ENCODE peak calls at places on chromosomes 4 and X, in four cellular contexts. A, V, X and C are unnamed samples.

GRCh38 chr4:10806993-10807645 is 122.6 kb upstream of the CLNK start:
- DNase-seq in V (no peak), A (no peak), X (no peak), C (no peak)

GRCh38 chr4:155602351-155603140 is 64.1 kb upstream of the GUCY1A1 start:
- DNase-seq in V (no peak), A (no peak), X (no peak), C (no peak)

GRCh38 chr4:186902361-186902760 is 178.7 kb upstream of the FAT1 start:
- DNase-seq in X (no peak), A (no peak), V (no peak), C (no peak)

GRCh38 chr4:147599764-147600163 is 17.4 kb upstream of the TMEM184C start:
- DNase-seq in A (no peak), V (no peak), X (no peak), C (no peak)

GRCh38 chrX:133435544-133436124 is 20.3 kb upstream of the GPC4 start:
- DNase-seq in X (no peak), A (no peak), V (no peak), C (peak)

GRCh38 chr4:152109585-152110509 is 349.0 kb upstream of the GATB start:
- DNase-seq in X (no peak), V (no peak), A (no peak), C (no peak)

GRCh38 chr4:128155231-128155855 is 94.2 kb downstream of the LARP1B start:
- DNase-seq in V (no peak), A (no peak), X (no peak), C (no peak)

GRCh38 chr4:185298728-185299394 is 89.5 kb downstream of the SNX25 start:
- DNase-seq in A (no peak), V (no peak), X (no peak), C (no peak)

GRCh38 chr4:29549308-29549707 is 1170.9 kb upstream of the PCDH7 start:
- DNase-seq in A (no peak), X (no peak), V (no peak), C (no peak)

GRCh38 chr4:2217726-2218125 is 24.2 kb downstream of the HAUS3 start:
- DNase-seq in V (no peak), X (no peak), A (no peak), C (no peak)

GRCh38 chr4:83046693-83047473 is 11.9 kb downstream of the COPS4 start:
- DNase-seq in A (no peak), X (no peak), V (no peak), C (no peak)

GRCh38 chr4:40357738-40358137 is 22.6 kb downstream of the CHRNA9 start:
- DNase-seq in A (no peak), X (no peak), V (no peak), C (no peak)

GRCh38 chrX:101383679-101384078 is 2.3 kb downstream of the BTK start:
- DNase-seq in A (no peak), X (no peak), V (no peak), C (no peak)

GRCh38 chr4:72701987-72702819 is 133.2 kb upstream of the ADAMTS3 start:
- DNase-seq in V (peak), A (peak), X (no peak), C (peak)

GRCh38 chr4:184417802-184418511 is 56.4 kb downstream of the IRF2 start:
- DNase-seq in A (peak), V (peak), X (no peak), C (peak)

GRCh38 chrX:72029473-72030411 is 102.0 kb downstream of the RTL5 start:
- DNase-seq in V (no peak), X (peak), A (peak), C (peak)

DNA sequence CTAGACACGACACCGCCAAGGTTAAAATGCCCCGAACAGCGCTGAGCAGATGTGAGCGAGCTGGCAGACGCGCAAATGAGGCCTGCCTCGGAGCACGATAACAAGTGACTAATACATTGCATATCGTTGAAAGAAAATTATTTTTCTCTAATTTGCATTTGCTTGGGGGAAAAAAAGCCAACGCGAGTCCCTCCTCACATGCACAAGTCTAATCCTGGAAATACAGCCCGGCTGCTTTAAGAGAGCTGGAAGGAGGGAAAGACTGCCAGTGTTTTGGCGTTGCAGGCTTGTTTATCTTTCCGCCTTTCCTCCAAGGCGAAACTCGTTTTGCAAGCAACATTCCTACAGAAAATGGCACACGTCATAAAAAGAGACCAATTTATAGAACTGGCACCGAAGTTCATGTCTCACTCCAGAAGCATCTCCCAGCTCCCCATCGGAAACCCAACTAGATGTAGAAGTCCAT is 12.6 kb downstream of the BCOR start:
- DNase-seq in A (no peak), X (no peak), V (no peak), C (no peak)
- TF ChIP-seq KDM1A in A (no peak), X (no peak), V (no peak), C (no peak)

GRCh38 chr4:41734366-41734765 is 14.2 kb downstream of the PHOX2B start:
- DNase-seq in A (no peak), V (no peak), X (no peak), C (no peak)
- TF ChIP-seq JUN in A (no peak), V (no peak), X (no peak), C (no peak)

DNA sequence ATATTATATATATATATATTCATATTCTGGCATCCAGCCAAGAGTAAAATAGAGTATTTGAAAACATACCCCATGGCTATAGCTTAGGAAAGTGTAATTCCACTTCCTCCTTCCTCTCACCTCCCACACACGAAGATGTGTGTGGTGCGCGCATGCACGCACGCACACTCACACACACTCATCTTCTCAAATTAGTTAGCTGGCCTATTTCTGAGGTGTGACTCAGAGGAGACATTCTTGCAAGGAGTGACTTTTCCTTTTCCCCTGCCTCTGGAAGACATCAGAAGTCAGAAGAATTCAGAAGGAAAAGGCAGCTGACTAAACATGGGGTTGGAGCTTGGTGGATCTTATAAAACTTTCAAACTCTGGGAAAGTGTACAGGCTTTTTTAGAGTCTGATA is 8.8 kb downstream of the ENPEP start:
- DNase-seq in V (no peak), A (no peak), X (no peak), C (no peak)
- TF ChIP-seq MAX in V (no peak), A (no peak), X (no peak), C (no peak)

GRCh38 chr4:122456228-122457106 is at the start of gene IL2:
- DNase-seq in X (no peak), V (no peak), A (no peak), C (no peak)

GRCh38 chr4:122453384-122454000 is 3.0 kb downstream of the IL2 start:
- DNase-seq in A (no peak), X (no peak), V (no peak), C (no peak)

GRCh38 chr4:122450847-122451246 is 5.7 kb downstream of the IL2 start:
- DNase-seq in V (no peak), A (peak), X (peak), C (peak)
- TF ChIP-seq KDM1A in V (no peak), A (no peak), X (no peak), C (no peak)

GRCh38 chr4:26298198-26298950 is 22.4 kb upstream of the RBPJ start:
- DNase-seq in V (no peak), X (no peak), A (no peak), C (no peak)
- TF ChIP-seq JUN in V (no peak), X (no peak), A (no peak), C (no peak)

DNA sequence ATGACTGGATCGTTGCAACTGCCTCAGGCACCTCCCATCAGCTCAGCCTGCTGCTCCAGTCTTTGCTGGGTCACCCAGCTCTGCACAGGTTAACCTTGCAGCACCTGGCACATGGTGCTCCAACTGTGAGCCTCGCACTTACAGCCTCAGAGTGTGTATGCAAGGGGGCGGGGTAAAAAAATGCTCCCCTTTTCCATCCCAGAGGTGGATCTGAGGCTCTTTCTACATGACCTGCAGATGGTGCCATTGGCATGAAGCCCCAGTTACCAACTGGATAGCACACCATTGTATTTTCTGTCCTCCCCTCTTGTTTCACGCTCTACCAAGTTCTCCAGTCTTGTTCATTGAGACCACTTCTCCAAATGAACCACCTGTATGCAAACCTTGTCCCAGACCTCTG is 46.2 kb upstream of the TRPC3 start:
- DNase-seq in A (peak), V (no peak), X (no peak), C (no peak)
- TF ChIP-seq MAX in A (no peak), V (no peak), X (peak), C (no peak)

DNA sequence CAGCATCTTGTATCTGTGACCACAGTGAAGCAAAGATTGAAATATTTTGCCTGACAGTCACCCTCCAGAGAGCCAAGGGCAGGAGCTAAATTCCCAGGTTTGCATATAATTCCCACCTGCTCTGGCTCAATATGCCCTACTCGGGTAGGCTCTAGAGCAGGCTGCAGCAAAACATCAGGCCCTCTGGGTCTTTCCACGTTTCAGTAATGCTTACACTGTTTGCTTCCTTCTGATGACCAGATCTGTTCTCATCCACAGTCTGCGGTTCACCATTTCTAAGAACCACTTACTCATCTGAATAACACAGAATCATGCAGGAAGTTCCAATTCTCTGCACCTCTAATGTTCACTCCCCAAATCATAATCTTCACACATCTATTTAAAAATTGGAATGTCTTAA is 141.4 kb downstream of the PPP3CA start:
- DNase-seq in A (peak), X (no peak), V (no peak), C (no peak)
- TF ChIP-seq KDM1A in A (no peak), X (no peak), V (no peak), C (no peak)

DNA sequence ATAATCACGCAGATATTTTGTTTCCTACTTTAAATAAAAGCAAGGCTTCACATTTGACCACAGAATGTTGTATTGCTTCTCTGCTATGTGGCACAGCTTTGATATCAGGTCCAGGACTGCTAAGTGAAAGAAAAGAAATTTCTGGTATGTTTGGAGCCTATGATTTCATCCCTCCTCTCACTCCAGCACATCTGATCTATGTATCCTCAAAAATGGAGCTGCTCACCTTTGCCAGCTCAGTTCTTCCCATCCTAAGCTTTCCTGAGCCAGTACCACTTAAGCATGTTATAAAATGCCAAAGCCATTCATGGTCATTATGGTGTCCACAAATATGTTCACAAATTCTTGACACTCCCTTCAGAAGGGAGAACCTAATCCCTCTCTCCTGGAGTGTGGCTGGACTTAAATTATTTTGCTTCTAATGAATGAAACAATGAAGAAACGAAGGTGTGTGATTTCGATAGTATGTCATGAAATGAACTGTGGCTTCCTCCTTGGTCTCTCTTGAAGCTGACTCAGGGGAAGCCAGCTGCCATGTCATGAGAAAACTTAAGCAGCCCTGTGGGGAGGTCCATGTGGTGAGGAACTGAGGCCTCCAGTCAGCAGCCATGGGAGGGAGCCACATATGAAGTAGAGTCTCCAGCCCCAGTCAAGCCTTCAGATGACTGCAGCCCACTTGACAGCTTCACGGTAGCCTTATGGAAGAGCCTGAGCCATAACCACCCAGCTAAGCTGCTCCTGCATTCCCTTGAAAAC is 207.7 kb downstream of the MGST2 start:
- DNase-seq in V (no peak), A (no peak), X (no peak), C (no peak)
- TF ChIP-seq JUN in V (no peak), A (no peak), X (no peak), C (no peak)

GRCh38 chr4:3512279-3512678 is 19.9 kb downstream of the LRPAP1 start:
- DNase-seq in V (no peak), X (no peak), A (no peak), C (no peak)
- TF ChIP-seq MAX in V (no peak), X (no peak), A (no peak), C (no peak)

DNA sequence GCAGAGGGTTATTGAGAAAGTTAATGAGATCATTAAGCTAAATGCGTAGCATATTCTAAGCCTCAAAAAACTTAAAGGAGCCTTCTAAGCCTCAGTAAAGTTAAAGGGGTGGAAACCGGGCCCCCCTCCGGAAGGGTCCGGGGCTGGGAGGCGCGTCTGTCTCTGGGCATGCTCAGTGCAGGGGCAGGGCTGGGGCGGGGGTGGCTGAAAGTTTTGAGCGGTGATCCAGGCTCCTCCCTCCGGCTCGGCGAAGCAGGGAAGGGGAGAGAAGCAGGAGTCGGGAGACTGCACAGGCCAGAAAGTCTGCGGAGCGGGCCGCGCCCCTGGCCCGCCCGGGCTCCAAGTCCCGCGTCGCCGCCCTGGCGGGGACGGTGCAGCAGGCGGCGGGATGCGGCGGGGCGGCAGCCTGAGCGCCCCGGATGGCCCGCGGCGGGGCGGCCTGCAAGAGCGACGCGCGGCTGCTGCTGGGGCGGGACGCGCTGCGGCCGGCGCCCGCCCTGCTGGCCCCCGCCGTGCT is at the start of gene EVC:
- DNase-seq in V (peak), X (peak), A (peak), C (peak)
- TF ChIP-seq KDM1A in V (no peak), X (no peak), A (no peak), C (no peak)